ENCODE peak calls at places on chromosomes 2 and 18, in eight cellular contexts. A is HTR-8/SVneo; L is activated naive CD4-positive, alpha-beta T cell; K is transverse colon; H is stimulated activated CD4-positive, alpha-beta T cell treated with anti-CD3 and anti-CD28 coated beads, Interleukin-15, amount 100 ng/mL, for 24 hours; R is T1000; M is NCI-H1092 treated with DMSO at 0.1 percent for 48 hours; P is fibroblast of lung. V is an unnamed sample.

GRCh38 chr18:4636957-4637356 is 181.8 kb upstream of the DLGAP1 start:
- DNase-seq in H (no peak), A (no peak), R (no peak), K (no peak), L (no peak), P (no peak), M (no peak), V (no peak)

GRCh38 chr18:67525328-67526110 is 9.0 kb upstream of the DSEL start:
- DNase-seq in L (no peak), R (peak; percentile 56), K (peak; percentile 39), A (peak; percentile 49), H (no peak), P (peak; percentile 99), M (no peak), V (no peak)

GRCh38 chr2:124566518-124566970 is 541.5 kb downstream of the CNTNAP5 start:
- DNase-seq in K (no peak), M (peak; percentile 53), R (no peak), H (no peak), A (no peak), P (no peak), L (no peak), V (no peak)

GRCh38 chr2:170524828-170525565 is 190.1 kb upstream of the SP5 start:
- DNase-seq in A (peak; percentile 14), L (no peak), R (no peak), P (no peak), M (no peak), K (no peak), H (no peak), V (no peak)

GRCh38 chr2:73232471-73233153 is 427 bp downstream of the PRADC1 start:
- DNase-seq in R (no peak), H (peak; percentile 59), M (peak; percentile 10), L (peak; percentile 25), A (no peak), K (peak; percentile 57), P (no peak), V (no peak)

GRCh38 chr2:60424233-60424632 is 129.2 kb downstream of the BCL11A start:
- DNase-seq in K (no peak), H (no peak), P (no peak), L (no peak), M (no peak), R (no peak), A (no peak), V (no peak)

GRCh38 chr2:214481204-214481603 is 70.3 kb downstream of the VWC2L start:
- DNase-seq in K (no peak), A (peak; percentile 2), P (peak; percentile 35), L (no peak), H (no peak), R (no peak), M (peak; percentile 52), V (peak; percentile 8)

GRCh38 chr2:20607446-20607845 is 43.5 kb downstream of the HS1BP3 start:
- DNase-seq in M (no peak), L (no peak), P (no peak), R (no peak), H (no peak), K (no peak), A (no peak), V (no peak)

GRCh38 chr2:39871291-39871761 is 92.3 kb upstream of the THUMPD2 start:
- DNase-seq in A (peak; percentile 61), K (no peak), L (no peak), R (peak; percentile 67), M (no peak), H (no peak), P (peak; percentile 53), V (no peak)

GRCh38 chr2:203301667-203302066 is 26.5 kb upstream of the ABI2 start:
- DNase-seq in R (no peak), H (no peak), L (no peak), M (no peak), A (no peak), P (peak; percentile 48), K (no peak), V (no peak)

GRCh38 chr18:74171910-74172606 is 23.7 kb downstream of the TIMM21 start:
- DNase-seq in K (no peak), A (no peak), P (peak; percentile 11), L (no peak), R (no peak), H (no peak), M (no peak), V (no peak)

GRCh38 chr2:159124441-159124911 is 156.0 kb downstream of the TANC1 start:
- DNase-seq in H (peak; percentile 41), M (no peak), L (peak; percentile 30), K (peak; percentile 63), A (peak; percentile 48), R (peak; percentile 18), P (peak; percentile 88), V (no peak)

GRCh38 chr18:61891874-61892273 is 933 bp downstream of the RNF152 start:
- DNase-seq in A (no peak), H (no peak), L (no peak), P (no peak), M (no peak), K (no peak), R (no peak), V (no peak)

GRCh38 chr2:42829556-42830510 is 37.5 kb upstream of the HAAO start:
- DNase-seq in M (no peak), R (no peak), L (no peak), P (no peak), A (no peak), H (no peak), K (no peak), V (peak; percentile 20)

GRCh38 chr2:49288902-49289680 is 134.8 kb upstream of the FSHR start:
- DNase-seq in M (no peak), R (no peak), K (no peak), H (no peak), P (no peak), L (no peak), A (no peak), V (no peak)

GRCh38 chr18:34929336-34929780 is 111.9 kb upstream of the MAPRE2 start:
- DNase-seq in H (no peak), M (no peak), A (peak; percentile 18), R (peak; percentile 2), P (peak; percentile 89), K (no peak), L (no peak), V (no peak)

GRCh38 chr2:154692927-154693326 is 5.6 kb upstream of the KCNJ3 start:
- DNase-seq in L (no peak), P (peak; percentile 2), R (no peak), H (no peak), A (no peak), M (no peak), K (no peak), V (no peak)

GRCh38 chr18:10030816-10031541 is 117.2 kb downstream of the VAPA start:
- DNase-seq in A (no peak), R (no peak), L (no peak), P (no peak), M (no peak), K (no peak), H (no peak), V (no peak)

GRCh38 chr2:45009928-45010705 is 865 bp upstream of the SIX2 start:
- DNase-seq in A (peak; percentile 76), K (peak; percentile 18), L (no peak), H (no peak), P (peak; percentile 77), R (peak; percentile 83), M (peak; percentile 27), V (peak; percentile 34)

GRCh38 chr18:23115683-23116096 is 19.6 kb upstream of the CABLES1 start:
- DNase-seq in M (no peak), K (no peak), R (peak; percentile 72), A (no peak), L (no peak), H (no peak), P (peak; percentile 99), V (no peak)

GRCh38 chr18:32057624-32058165 is 34.0 kb upstream of the RNF138 start:
- DNase-seq in K (no peak), A (no peak), M (no peak), H (no peak), R (no peak), L (no peak), P (no peak), V (no peak)

GRCh38 chr2:182758379-182758778 is 42.3 kb downstream of the DNAJC10 start:
- DNase-seq in H (no peak), M (no peak), R (no peak), P (no peak), L (no peak), A (no peak), K (no peak), V (no peak)

GRCh38 chr2:113172721-113173562 is 829 bp upstream of the PSD4 start:
- DNase-seq in H (no peak), A (no peak), L (no peak), M (no peak), P (no peak), K (no peak), R (no peak), V (no peak)

GRCh38 chr18:45951021-45951714 is 16.0 kb downstream of the EPG5 start:
- DNase-seq in A (no peak), P (peak; percentile 84), R (peak; percentile 15), M (no peak), H (no peak), L (no peak), K (no peak), V (no peak)